ENCODE peak calls at places on chromosomes 12 and 14, in four cellular contexts. O, M, C and D are unnamed samples.

GRCh38 chr12:89140141-89140540 is 212.2 kb downstream of the DUSP6 start:
- DNase-seq in O (no peak), M (no peak), C (no peak), D (no peak)

GRCh38 chr14:32009636-32010560 is 67.2 kb upstream of the ARHGAP5 start:
- DNase-seq in O (no peak), M (no peak), C (no peak), D (no peak)

GRCh38 chr12:57837779-57838562 is 8.6 kb downstream of the CTDSP2 start:
- DNase-seq in O (no peak), M (no peak), C (no peak), D (peak)

GRCh38 chr12:30420561-30420960 is 275.1 kb downstream of the IPO8 start:
- DNase-seq in O (no peak), M (no peak), C (no peak), D (no peak)

GRCh38 chr14:21768116-21768874 is 94.7 kb upstream of the OR4E1 start:
- DNase-seq in O (no peak), M (no peak), C (no peak), D (no peak)

GRCh38 chr12:109504068-109504467 is 26.6 kb downstream of the UBE3B start:
- DNase-seq in O (no peak), M (no peak), C (no peak), D (no peak)

GRCh38 chr12:64699504-64700115 is 59.6 kb downstream of the GNS start:
- DNase-seq in O (no peak), M (no peak), C (no peak), D (no peak)

GRCh38 chr12:33486058-33486457 is 46.4 kb upstream of the SYT10 start:
- DNase-seq in O (no peak), M (no peak), C (no peak), D (no peak)

GRCh38 chr12:128819293-128820144 is 4.2 kb downstream of the SLC15A4 start:
- DNase-seq in O (no peak), M (no peak), C (no peak), D (no peak)

GRCh38 chr12:67069451-67070306 is 199.5 kb upstream of the CAND1 start:
- DNase-seq in O (no peak), M (no peak), C (peak), D (no peak)

GRCh38 chr14:104894331-104895206 is 29.5 kb downstream of the CEP170B start:
- DNase-seq in O (no peak), M (no peak), C (no peak), D (no peak)

GRCh38 chr12:124423683-124424515 is 129.0 kb downstream of the RFLNA start:
- DNase-seq in O (no peak), M (no peak), C (no peak), D (no peak)

GRCh38 chr12:79522657-79523386 is 167.9 kb downstream of the PAWR start:
- DNase-seq in O (no peak), M (no peak), C (no peak), D (no peak)

GRCh38 chr12:50924439-50925341 is 27.7 kb upstream of the HIGD1C start:
- DNase-seq in O (peak), M (no peak), C (peak), D (peak)

GRCh38 chr14:94897092-94897491 is 127.2 kb upstream of the GSC start:
- DNase-seq in O (no peak), M (no peak), C (no peak), D (no peak)

GRCh38 chr14:71527807-71528206 is 404.4 kb upstream of the RGS6 start:
- DNase-seq in O (no peak), M (no peak), C (no peak), D (no peak)

GRCh38 chr14:79701371-79701770 is 509.9 kb downstream of the DIO2 start:
- DNase-seq in O (no peak), M (no peak), C (no peak), D (no peak)

GRCh38 chr14:87690076-87690661 is 302.8 kb downstream of the GALC start:
- DNase-seq in O (no peak), M (no peak), C (no peak), D (no peak)

GRCh38 chr12:106893451-106893850 is 62.3 kb upstream of the TMEM263 start:
- DNase-seq in O (no peak), M (no peak), C (no peak), D (no peak)

GRCh38 chr12:45615268-45615667 is 114.2 kb upstream of the ARID2 start:
- DNase-seq in O (no peak), M (no peak), C (no peak), D (peak)

GRCh38 chr14:74630881-74631690 is 19.0 kb upstream of the LTBP2 start:
- DNase-seq in O (no peak), M (no peak), C (no peak), D (no peak)

GRCh38 chr14:50085570-50086315 is 30.6 kb downstream of the VCPKMT start:
- DNase-seq in O (peak), M (no peak), C (no peak), D (no peak)

GRCh38 chr14:51963164-51963733 is 26.1 kb upstream of the RTRAF start:
- DNase-seq in O (no peak), M (no peak), C (no peak), D (no peak)

GRCh38 chr12:66144796-66145754 is 14.5 kb upstream of the LLPH start:
- DNase-seq in O (no peak), M (no peak), C (no peak), D (peak)

GRCh38 chr12:6534914-6535696 is 788 bp downstream of the GAPDH start:
- DNase-seq in O (peak), M (peak), C (peak), D (no peak)

GRCh38 chr12:93164103-93164880 is 213.4 kb upstream of the NUDT4 start:
- DNase-seq in O (no peak), M (no peak), C (no peak), D (no peak)

GRCh38 chr12:118358607-118359540 is 13.8 kb downstream of the TAOK3 start:
- DNase-seq in O (no peak), M (no peak), C (no peak), D (no peak)

GRCh38 chr12:80262372-80263170 is 163.2 kb downstream of the OTOGL start:
- DNase-seq in O (no peak), M (no peak), C (no peak), D (no peak)

GRCh38 chr12:116454950-116455447 is 104.2 kb upstream of the MAP1LC3B2 start:
- DNase-seq in O (no peak), M (no peak), C (no peak), D (peak)

GRCh38 chr12:121786441-121786825 is 7.1 kb downstream of the RHOF start:
- DNase-seq in O (no peak), M (no peak), C (no peak), D (peak)

GRCh38 chr14:69535230-69535848 is 39.3 kb downstream of the CCDC177 start:
- DNase-seq in O (no peak), M (no peak), C (peak), D (peak)

GRCh38 chr12:6522193-6522592 is 12.1 kb upstream of the GAPDH start:
- DNase-seq in O (no peak), M (no peak), C (no peak), D (no peak)

GRCh38 chr12:65184858-65185229 is 15.5 kb downstream of the LEMD3 start:
- DNase-seq in O (no peak), M (no peak), C (no peak), D (no peak)

GRCh38 chr12:53869500-53869899 is 69.1 kb upstream of the HOXC13 start:
- DNase-seq in O (no peak), M (no peak), C (no peak), D (no peak)

GRCh38 chr14:35998303-35998702 is 172.2 kb downstream of the BRMS1L start:
- DNase-seq in O (no peak), M (no peak), C (no peak), D (no peak)

GRCh38 chr12:69901141-69901900 is 76.3 kb downstream of the MYRFL start:
- DNase-seq in O (no peak), M (no peak), C (no peak), D (no peak)

GRCh38 chr14:38309522-38310262 is 53.8 kb upstream of the CLEC14A start:
- DNase-seq in O (no peak), M (no peak), C (no peak), D (no peak)